ENCODE peak calls at places on chromosomes 12 and 14, in ten cellular contexts. H is EL; Y is activated CD4-positive, alpha-beta memory T cell treated with anti-CD3 and anti-CD28 coated beads for 36 hours; U is HepG2; J is choroid plexus epithelial cell; D is C1 segment of cervical spinal cord; S is NCI-H526 treated with DMSO at 0.1 percent for 48 hours; W is skeletal muscle cell; A is H54; G is RPMI7951. T is an unnamed sample.
A peak's percentile ranks its signal among the peaks of the same experiment; 100 is the strongest.

GRCh38 chr12:46388427-46388992 is 15.9 kb upstream of the SLC38A2 start:
- DNase-seq in H (peak; percentile 71), Y (no peak), U (no peak), J (peak; percentile 57), D (no peak), S (no peak), W (no peak), A (no peak), G (peak; percentile 44), T (peak; percentile 83)

GRCh38 chr12:127386723-127387122 is 880.2 kb upstream of the TMEM132C start:
- DNase-seq in H (no peak), Y (no peak), U (no peak), J (no peak), D (no peak), S (no peak), W (no peak), A (no peak), G (no peak), T (no peak)

GRCh38 chr12:115872919-115873357 is 404.6 kb downstream of the MED13L start:
- DNase-seq in H (no peak), Y (no peak), U (peak; percentile 16), J (no peak), D (no peak), S (peak; percentile 30), W (no peak), A (no peak), G (no peak), T (no peak)

GRCh38 chr12:48631071-48631470 is 51.0 kb downstream of the KANSL2 start:
- DNase-seq in H (no peak), Y (no peak), U (no peak), J (no peak), D (no peak), S (no peak), W (no peak), A (no peak), G (no peak), T (no peak)

GRCh38 chr12:12645485-12645884 is 33.8 kb downstream of the CREBL2 start:
- DNase-seq in H (peak; percentile 46), Y (peak; percentile 47), U (peak; percentile 64), J (peak; percentile 61), D (no peak), S (no peak), W (no peak), A (no peak), G (peak; percentile 39), T (peak; percentile 59)

GRCh38 chr12:54364413-54364812 is at the start of gene GPR84:
- DNase-seq in H (no peak), Y (peak; percentile 73), U (no peak), J (peak; percentile 42), D (no peak), S (no peak), W (no peak), A (no peak), G (peak; percentile 32), T (no peak)

GRCh38 chr12:127108360-127109215 is 1158.4 kb upstream of the TMEM132C start:
- DNase-seq in H (peak; percentile 69), Y (peak; percentile 63), U (peak; percentile 15), J (peak; percentile 78), D (peak; percentile 12), S (no peak), W (peak; percentile 31), A (peak; percentile 45), G (peak; percentile 52), T (peak; percentile 7)

GRCh38 chr12:3336606-3337311 is 154.2 kb upstream of the PRMT8 start:
- DNase-seq in H (no peak), Y (no peak), U (peak; percentile 75), J (no peak), D (peak; percentile 57), S (no peak), W (no peak), A (no peak), G (peak; percentile 77), T (no peak)

GRCh38 chr12:49583361-49584094 is 15.6 kb upstream of the MCRS1 start:
- DNase-seq in H (no peak), Y (no peak), U (no peak), J (peak; percentile 33), D (no peak), S (no peak), W (peak; percentile 25), A (no peak), G (no peak), T (no peak)

GRCh38 chr12:50398931-50399330 is 1.8 kb upstream of the LARP4 start:
- DNase-seq in H (no peak), Y (no peak), U (no peak), J (no peak), D (no peak), S (no peak), W (no peak), A (no peak), G (no peak), T (no peak)

GRCh38 chr12:118029166-118029565 is 12.7 kb downstream of the RFC5 start:
- DNase-seq in H (no peak), Y (no peak), U (no peak), J (no peak), D (no peak), S (no peak), W (no peak), A (no peak), G (no peak), T (no peak)

GRCh38 chr12:16012086-16012485 is 101.0 kb downstream of the DERA start:
- DNase-seq in H (no peak), Y (no peak), U (no peak), J (peak; percentile 78), D (no peak), S (no peak), W (no peak), A (no peak), G (no peak), T (no peak)

GRCh38 chr12:120262852-120263724 is 2.4 kb downstream of the PXN start:
- DNase-seq in H (peak; percentile 70), Y (no peak), U (no peak), J (no peak), D (peak; percentile 29), S (no peak), W (peak; percentile 27), A (no peak), G (peak; percentile 47), T (no peak)

GRCh38 chr14:93063393-93063792 is 52.3 kb downstream of the ITPK1 start:
- DNase-seq in H (no peak), Y (no peak), U (no peak), J (no peak), D (no peak), S (no peak), W (no peak), A (no peak), G (no peak), T (no peak)

GRCh38 chr14:81454572-81455218 is 54.6 kb upstream of the STON2 start:
- DNase-seq in H (no peak), Y (no peak), U (no peak), J (no peak), D (no peak), S (no peak), W (no peak), A (no peak), G (no peak), T (no peak)

GRCh38 chr14:33812181-33812580 is 138.7 kb downstream of the EGLN3 start:
- DNase-seq in H (no peak), Y (no peak), U (no peak), J (no peak), D (no peak), S (no peak), W (no peak), A (no peak), G (no peak), T (no peak)

GRCh38 chr12:84507914-84508313 is 404.7 kb downstream of the SLC6A15 start:
- DNase-seq in H (no peak), Y (no peak), U (no peak), J (peak; percentile 1), D (no peak), S (no peak), W (no peak), A (no peak), G (no peak), T (no peak)

GRCh38 chr14:56216631-56217379 is 98.6 kb downstream of the PELI2 start:
- DNase-seq in H (peak; percentile 12), Y (no peak), U (no peak), J (peak; percentile 58), D (no peak), S (peak; percentile 46), W (no peak), A (no peak), G (peak; percentile 22), T (no peak)

GRCh38 chr12:124686001-124686884 is 118.8 kb upstream of the NCOR2 start:
- DNase-seq in H (peak; percentile 90), Y (no peak), U (no peak), J (no peak), D (no peak), S (no peak), W (no peak), A (peak; percentile 54), G (peak; percentile 90), T (no peak)

GRCh38 chr12:46786774-46787173 is 39.0 kb downstream of the SLC38A4 start:
- DNase-seq in H (peak; percentile 95), Y (no peak), U (no peak), J (peak; percentile 81), D (no peak), S (no peak), W (peak; percentile 72), A (no peak), G (peak; percentile 1), T (no peak)